ENCODE peak calls at places on chromosome 20, in nine cellular contexts. Q, V, T, F, N, Y, G, A and K are unnamed samples.

GRCh38 chr20:36971103-36971502 is 19.6 kb upstream of the SAMHD1 start:
- DNase-seq in Q (no peak), V (no peak), T (no peak), F (no peak), N (no peak), Y (no peak), G (no peak), A (no peak), K (no peak)

GRCh38 chr20:438581-439469 is 23.5 kb downstream of the TBC1D20 start:
- DNase-seq in Q (peak), V (peak), T (no peak), F (no peak), N (peak), Y (peak), G (no peak), A (peak), K (peak)

GRCh38 chr20:48930878-48931277 is 9.4 kb downstream of the ARFGEF2 start:
- DNase-seq in Q (no peak), V (no peak), T (no peak), F (no peak), N (no peak), Y (no peak), G (no peak), A (no peak), K (no peak)

GRCh38 chr20:49215232-49215631 is 4.0 kb upstream of the DDX27 start:
- DNase-seq in Q (no peak), V (no peak), T (no peak), F (no peak), N (no peak), Y (no peak), G (no peak), A (no peak), K (no peak)

GRCh38 chr20:10179574-10180298 is 38.9 kb upstream of the SNAP25 start:
- DNase-seq in Q (no peak), V (no peak), T (peak), F (no peak), N (no peak), Y (no peak), G (peak), A (no peak), K (no peak)

GRCh38 chr20:46158476-46158987 is 40.4 kb downstream of the CD40 start:
- DNase-seq in Q (no peak), V (no peak), T (no peak), F (no peak), N (no peak), Y (no peak), G (no peak), A (no peak), K (no peak)

GRCh38 chr20:11372831-11373230 is 544.9 kb upstream of the BTBD3 start:
- DNase-seq in Q (no peak), V (no peak), T (no peak), F (no peak), N (no peak), Y (no peak), G (no peak), A (no peak), K (no peak)

GRCh38 chr20:43971233-43971632 is 56.6 kb downstream of the TOX2 start:
- DNase-seq in Q (no peak), V (no peak), T (no peak), F (no peak), N (no peak), Y (no peak), G (no peak), A (no peak), K (no peak)

GRCh38 chr20:10427060-10427692 is 6.8 kb downstream of the MKKS start:
- DNase-seq in Q (peak), V (peak), T (peak), F (peak), N (peak), Y (no peak), G (peak), A (peak), K (peak)

GRCh38 chr20:17834804-17835203 is 133.8 kb downstream of the SNX5 start:
- DNase-seq in Q (no peak), V (no peak), T (no peak), F (no peak), N (no peak), Y (no peak), G (peak), A (no peak), K (no peak)

GRCh38 chr20:46651091-46651962 is at the start of gene SLC13A3:
- DNase-seq in Q (no peak), V (no peak), T (no peak), F (no peak), N (no peak), Y (no peak), G (peak), A (no peak), K (no peak)

GRCh38 chr20:58715709-58716475 is 23.3 kb downstream of the NPEPL1 start:
- DNase-seq in Q (no peak), V (no peak), T (no peak), F (no peak), N (no peak), Y (no peak), G (no peak), A (no peak), K (peak)

GRCh38 chr20:64030371-64031134 is 5.4 kb upstream of the C20orf204 start:
- DNase-seq in Q (no peak), V (no peak), T (no peak), F (no peak), N (no peak), Y (no peak), G (no peak), A (no peak), K (no peak)

GRCh38 chr20:25058797-25059486 is 1.0 kb upstream of the ACSS1 start:
- DNase-seq in Q (no peak), V (no peak), T (no peak), F (no peak), N (no peak), Y (peak), G (peak), A (peak), K (no peak)

GRCh38 chr20:48749437-48749836 is 78.4 kb downstream of the PREX1 start:
- DNase-seq in Q (no peak), V (no peak), T (no peak), F (no peak), N (no peak), Y (no peak), G (no peak), A (no peak), K (no peak)

GRCh38 chr20:63734946-63735858 is 1.3 kb upstream of the LIME1 start:
- DNase-seq in Q (no peak), V (no peak), T (no peak), F (no peak), N (no peak), Y (no peak), G (no peak), A (no peak), K (no peak)

GRCh38 chr20:50111120-50111828 is 1.7 kb downstream of the UBE2V1 start:
- DNase-seq in Q (peak), V (peak), T (no peak), F (no peak), N (no peak), Y (no peak), G (peak), A (peak), K (peak)